ENCODE peak calls at places on chromosomes 2 and 18, in five cellular contexts. B is T-helper 9 cell, Q is choroid plexus epithelial cell, M is neural crest cell, E is kidney. N is an unnamed sample.

GRCh38 chr2:236545814-236546480 is 23.7 kb upstream of the ACKR3 start:
- DNase-seq in B (no peak), Q (peak; percentile 43), M (no peak), E (no peak), N (no peak)

GRCh38 chr2:159168707-159169106 is 117.8 kb downstream of the WDSUB1 start:
- DNase-seq in B (no peak), Q (peak; percentile 69), M (no peak), E (no peak), N (peak; percentile 22)

GRCh38 chr2:189613077-189613636 is 32.6 kb upstream of the SLC40A1 start:
- DNase-seq in B (no peak), Q (peak; percentile 97), M (no peak), E (no peak), N (peak; percentile 92)

GRCh38 chr18:38545071-38545470 is 979.5 kb upstream of the CELF4 start:
- DNase-seq in B (no peak), Q (peak; percentile 2), M (no peak), E (no peak), N (no peak)

GRCh38 chr18:3906072-3906471 is 456.1 kb downstream of the TGIF1 start:
- DNase-seq in B (no peak), Q (no peak), M (no peak), E (no peak), N (peak; percentile 18)

GRCh38 chr2:1617425-1618021 is 126.8 kb downstream of the PXDN start:
- DNase-seq in B (no peak), Q (no peak), M (no peak), E (peak; percentile 69), N (no peak)

GRCh38 chr2:163717993-163718680 is 17.7 kb downstream of the FIGN start:
- DNase-seq in B (no peak), Q (no peak), M (no peak), E (no peak), N (no peak)

GRCh38 chr2:240720686-240721595 is 29.3 kb downstream of the AQP12A start:
- DNase-seq in B (no peak), Q (no peak), M (no peak), E (no peak), N (no peak)

GRCh38 chr2:46535360-46535759 is 56.0 kb downstream of the TMEM247 start:
- DNase-seq in B (no peak), Q (no peak), M (no peak), E (no peak), N (no peak)

GRCh38 chr18:14970027-14970426 is 222.1 kb downstream of the ANKRD30B start:
- DNase-seq in B (no peak), Q (no peak), M (no peak), E (no peak), N (no peak)

GRCh38 chr2:135056790-135057189 is 4.7 kb downstream of the RAB3GAP1 start:
- DNase-seq in B (no peak), Q (peak; percentile 48), M (no peak), E (no peak), N (no peak)

GRCh38 chr2:239824051-239824694 is 201.0 kb downstream of the NDUFA10 start:
- DNase-seq in B (no peak), Q (peak; percentile 15), M (no peak), E (peak; percentile 31), N (no peak)

GRCh38 chr2:118177318-118177717 is 89.0 kb downstream of the INSIG2 start:
- DNase-seq in B (no peak), Q (no peak), M (no peak), E (no peak), N (no peak)

GRCh38 chr2:61605245-61605644 is 67.1 kb upstream of the XPO1 start:
- DNase-seq in B (no peak), Q (no peak), M (no peak), E (no peak), N (no peak)

GRCh38 chr2:38073211-38074005 is 2.5 kb downstream of the CYP1B1 start:
- DNase-seq in B (no peak), Q (no peak), M (no peak), E (peak; percentile 67), N (no peak)

GRCh38 chr2:100043891-100044255 is 98.5 kb downstream of the AFF3 start:
- DNase-seq in B (no peak), Q (no peak), M (no peak), E (no peak), N (no peak)

GRCh38 chr18:48623468-48624220 is 84.8 kb downstream of the CTIF start:
- DNase-seq in B (no peak), Q (peak; percentile 89), M (no peak), E (no peak), N (peak; percentile 95)

GRCh38 chr18:48833701-48834394 is 116.9 kb downstream of the SMAD7 start:
- DNase-seq in B (peak; percentile 44), Q (no peak), M (no peak), E (peak; percentile 68), N (peak; percentile 47)

GRCh38 chr18:57775937-57776336 is 27.2 kb downstream of the ATP8B1 start:
- DNase-seq in B (no peak), Q (no peak), M (no peak), E (no peak), N (peak; percentile 61)

GRCh38 chr18:4605222-4605621 is 150.1 kb upstream of the DLGAP1 start:
- DNase-seq in B (no peak), Q (no peak), M (no peak), E (no peak), N (no peak)

GRCh38 chr2:240895656-240896388 is at the start of gene MAB21L4:
- DNase-seq in B (no peak), Q (no peak), M (no peak), E (no peak), N (no peak)

GRCh38 chr18:25295624-25296138 is 56.3 kb downstream of the ZNF521 start:
- DNase-seq in B (no peak), Q (no peak), M (no peak), E (no peak), N (no peak)

GRCh38 chr18:70709124-70709523 is 420.3 kb downstream of the SOCS6 start:
- DNase-seq in B (no peak), Q (no peak), M (no peak), E (no peak), N (no peak)

GRCh38 chr2:132877923-132878322 is 207.9 kb upstream of the LYPD1 start:
- DNase-seq in B (no peak), Q (no peak), M (no peak), E (no peak), N (no peak)

GRCh38 chr18:44727291-44727690 is 46.6 kb downstream of the SETBP1 start:
- DNase-seq in B (no peak), Q (no peak), M (no peak), E (no peak), N (no peak)

GRCh38 chr2:156874707-156875106 is 382.8 kb upstream of the GALNT5 start:
- DNase-seq in B (no peak), Q (no peak), M (no peak), E (no peak), N (no peak)

GRCh38 chr2:108923019-108923700 is 65.9 kb downstream of the EDAR start:
- DNase-seq in B (no peak), Q (no peak), M (no peak), E (no peak), N (no peak)

GRCh38 chr2:153595939-153596338 is 117.4 kb upstream of the RPRM start:
- DNase-seq in B (no peak), Q (no peak), M (no peak), E (no peak), N (no peak)

GRCh38 chr2:164560902-164561301 is 60.4 kb downstream of the GRB14 start:
- DNase-seq in B (no peak), Q (no peak), M (no peak), E (no peak), N (no peak)

GRCh38 chr18:77547757-77548156 is 298.1 kb downstream of the GALR1 start:
- DNase-seq in B (no peak), Q (no peak), M (no peak), E (no peak), N (no peak)

GRCh38 chr2:134117651-134118050 is 136.2 kb upstream of the MGAT5 start:
- DNase-seq in B (no peak), Q (no peak), M (no peak), E (no peak), N (no peak)

GRCh38 chr2:124810132-124810531 is 785.0 kb downstream of the CNTNAP5 start:
- DNase-seq in B (no peak), Q (no peak), M (peak; percentile 29), E (no peak), N (no peak)

GRCh38 chr2:231680992-231681852 is 27.1 kb upstream of the PTMA start:
- DNase-seq in B (no peak), Q (peak; percentile 74), M (peak; percentile 86), E (peak; percentile 96), N (peak; percentile 68)

GRCh38 chr2:19664651-19665050 is 237.1 kb downstream of the TTC32 start:
- DNase-seq in B (no peak), Q (no peak), M (no peak), E (no peak), N (peak; percentile 69)

N was measured in astrocyte.